ENCODE peak calls at places on chromosomes 6 and 20, in ten cellular contexts. O is cardiac septum; G is GM06990; S is GM19239; N is AG20443; B is OCI-M1; W is T-helper 9 cell; C is stimulated activated CD8-positive, alpha-beta memory T cell treated with anti-CD3 and anti-CD28 coated beads, Interleukin-2, amount 100 ng/mL, for 48 hours; K is H1; H is tibial artery. Q is an unnamed sample.

GRCh38 chr6:149545258-149545753 is 537 bp downstream of the PPIL4 start:
- DNase-seq in O (no peak), G (peak), S (no peak), N (peak), B (peak), W (peak), C (no peak), K (no peak), H (no peak), Q (peak)

GRCh38 chr6:168062346-168063289 is 16.4 kb downstream of the FRMD1 start:
- DNase-seq in O (no peak), G (no peak), S (no peak), N (no peak), B (no peak), W (no peak), C (no peak), K (no peak), H (no peak), Q (no peak)

GRCh38 chr6:116251568-116252384 is 2.1 kb downstream of the TSPYL4 start:
- DNase-seq in O (no peak), G (no peak), S (no peak), N (peak), B (peak), W (no peak), C (no peak), K (peak), H (no peak), Q (peak)

GRCh38 chr6:31899882-31900722 is 1.8 kb downstream of the ZBTB12 start:
- DNase-seq in O (no peak), G (no peak), S (no peak), N (no peak), B (no peak), W (no peak), C (no peak), K (no peak), H (no peak), Q (no peak)

GRCh38 chr6:84866715-84867114 is 102.3 kb upstream of the TBX18 start:
- DNase-seq in O (no peak), G (no peak), S (no peak), N (no peak), B (peak), W (no peak), C (no peak), K (no peak), H (no peak), Q (no peak)

GRCh38 chr20:37305839-37306238 is 16.4 kb downstream of the MANBAL start:
- DNase-seq in O (peak), G (no peak), S (no peak), N (no peak), B (no peak), W (no peak), C (no peak), K (no peak), H (no peak), Q (no peak)

GRCh38 chr6:44053760-44054556 is 73.3 kb downstream of the MRPL14 start:
- DNase-seq in O (no peak), G (no peak), S (no peak), N (peak), B (no peak), W (no peak), C (no peak), K (no peak), H (no peak), Q (peak)

GRCh38 chr6:37376078-37376743 is 22.4 kb downstream of the RNF8 start:
- DNase-seq in O (no peak), G (no peak), S (no peak), N (no peak), B (no peak), W (no peak), C (no peak), K (no peak), H (no peak), Q (no peak)

GRCh38 chr6:36769161-36769675 is 70.0 kb downstream of the CPNE5 start:
- DNase-seq in O (no peak), G (no peak), S (no peak), N (no peak), B (no peak), W (no peak), C (no peak), K (peak), H (no peak), Q (peak)

GRCh38 chr6:108243836-108244235 is 17.0 kb downstream of the SNX3 start:
- DNase-seq in O (no peak), G (no peak), S (no peak), N (no peak), B (no peak), W (no peak), C (no peak), K (no peak), H (no peak), Q (no peak)